ENCODE peak calls at places on chromosomes 7 and 10, in four cellular contexts. E is GM23338, S is PC-3, Y is MM.1S. A is an unnamed sample.

GRCh38 chr7:81410471-81411117 is 359.3 kb downstream of the HGF start:
- DNase-seq in E (no peak), S (peak; percentile 94), Y (peak; percentile 55), A (no peak)

GRCh38 chr7:136528329-136528728 is 340.1 kb upstream of the CHRM2 start:
- DNase-seq in E (no peak), S (peak; percentile 53), Y (no peak), A (no peak)

GRCh38 chr10:31466313-31466712 is 147.3 kb downstream of the ZEB1 start:
- DNase-seq in E (no peak), S (no peak), Y (no peak), A (no peak)

GRCh38 chr7:46566375-46566774 is 645.3 kb upstream of the IGFBP3 start:
- DNase-seq in E (no peak), S (no peak), Y (no peak), A (no peak)

GRCh38 chr10:1546431-1547110 is 190.8 kb downstream of the ADARB2 start:
- DNase-seq in E (no peak), S (no peak), Y (no peak), A (no peak)

GRCh38 chr10:70692043-70692603 is 19.8 kb downstream of the ADAMTS14 start:
- DNase-seq in E (no peak), S (no peak), Y (no peak), A (no peak)

GRCh38 chr10:51879238-51879637 is 179.8 kb upstream of the CSTF2T start:
- DNase-seq in E (no peak), S (peak; percentile 99), Y (peak; percentile 54), A (no peak)

GRCh38 chr7:74372511-74373111 is 81.1 kb upstream of the GTF2IRD1 start:
- DNase-seq in E (peak; percentile 62), S (no peak), Y (no peak), A (no peak)

GRCh38 chr7:12766416-12766815 is 79.0 kb downstream of the ARL4A start:
- DNase-seq in E (no peak), S (no peak), Y (no peak), A (no peak)

GRCh38 chr10:76543655-76544054 is 1094.0 kb downstream of the KCNMA1 start:
- DNase-seq in E (no peak), S (no peak), Y (no peak), A (no peak)

GRCh38 chr10:78717200-78717599 is 351.6 kb upstream of the ZMIZ1 start:
- DNase-seq in E (no peak), S (peak; percentile 76), Y (no peak), A (no peak)

GRCh38 chr7:17986826-17987225 is 40.8 kb downstream of the PRPS1L1 start:
- DNase-seq in E (no peak), S (peak; percentile 89), Y (no peak), A (no peak)

GRCh38 chr7:48090095-48090805 is 1.2 kb downstream of the UPP1 start:
- DNase-seq in E (peak; percentile 77), S (peak; percentile 41), Y (no peak), A (no peak)

GRCh38 chr10:17169807-17170206 is 31.7 kb downstream of the TRDMT1 start:
- DNase-seq in E (no peak), S (no peak), Y (no peak), A (no peak)

GRCh38 chr10:73906524-73907447 is 4.1 kb upstream of the PLAU start:
- DNase-seq in E (peak; percentile 90), S (peak; percentile 100), Y (no peak), A (no peak)

GRCh38 chr10:132107947-132108877 is 42.5 kb downstream of the JAKMIP3 start:
- DNase-seq in E (no peak), S (no peak), Y (no peak), A (no peak)

GRCh38 chr10:24465124-24465874 is 256.4 kb downstream of the KIAA1217 start:
- DNase-seq in E (no peak), S (peak; percentile 28), Y (no peak), A (no peak)

GRCh38 chr7:101240226-101241014 is 2.8 kb upstream of the CLDN15 start:
- DNase-seq in E (no peak), S (no peak), Y (no peak), A (no peak)

GRCh38 chr7:128758553-128758952 is 17.0 kb downstream of the OPN1SW start:
- DNase-seq in E (no peak), S (no peak), Y (no peak), A (no peak)
- H3K36me3 ChIP-seq in E (peaks cover 67% of the 10 kb centered on the region), S (peaks cover 56% of the 10 kb centered on the region), Y (peaks cover 6% of the 10 kb centered on the region), A (peaks cover 95% of the 10 kb centered on the region)

DNA sequence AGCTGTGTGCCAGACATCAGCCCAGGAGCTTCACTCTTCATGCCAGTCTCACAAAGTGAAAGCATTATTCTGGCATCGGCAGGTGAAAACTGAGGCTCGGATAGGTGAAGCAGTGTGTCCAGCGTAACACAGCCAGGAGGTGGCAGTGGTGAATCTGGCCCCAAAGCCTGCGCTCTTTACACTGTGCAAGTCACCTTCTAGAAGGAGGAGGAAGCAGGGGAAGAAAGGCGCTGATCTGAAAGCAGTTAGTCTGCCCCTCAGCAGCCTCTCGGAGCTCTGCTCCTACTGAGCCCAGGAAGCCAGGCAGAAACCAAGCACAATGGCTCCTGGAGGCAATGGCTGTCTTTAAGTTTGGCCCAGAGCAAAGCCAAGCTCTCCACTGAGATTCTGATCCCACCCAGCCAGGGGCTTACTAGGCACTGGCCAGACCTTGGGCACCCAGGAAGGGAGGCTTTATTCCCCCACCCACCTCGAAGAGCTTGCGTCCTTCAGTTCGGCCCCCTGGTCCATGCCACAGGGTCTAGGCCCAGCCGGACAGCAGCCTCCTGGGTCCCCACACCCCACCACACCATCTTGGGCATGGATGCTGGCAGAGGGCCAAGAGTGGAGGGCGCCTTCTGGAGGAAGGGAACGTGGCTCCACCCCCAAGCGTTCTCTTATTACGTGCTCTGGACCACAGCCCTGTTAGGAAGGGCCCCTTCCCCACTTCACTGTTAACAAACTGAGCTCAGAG is 104.5 kb downstream of the GRID1 start:
- DNase-seq in E (peak; percentile 78), S (peak; percentile 48), Y (peak; percentile 85), A (peak; percentile 76)
- H3K9me2 ChIP-seq in E (no peaks in the 10 kb centered on the region), S (no peaks in the 10 kb centered on the region), Y (no peaks in the 10 kb centered on the region), A (no peaks in the 10 kb centered on the region)

GRCh38 chr7:151342102-151342646 is 562 bp downstream of the NUB1 start:
- DNase-seq in E (no peak), S (no peak), Y (peak; percentile 77), A (peak; percentile 30)
- H2AFZ ChIP-seq in E (peak overlapping the region; percentile 95), S (peak overlapping the region; percentile 79), Y (peak overlapping the region; percentile 54), A (peak overlapping the region; percentile 56)

DNA sequence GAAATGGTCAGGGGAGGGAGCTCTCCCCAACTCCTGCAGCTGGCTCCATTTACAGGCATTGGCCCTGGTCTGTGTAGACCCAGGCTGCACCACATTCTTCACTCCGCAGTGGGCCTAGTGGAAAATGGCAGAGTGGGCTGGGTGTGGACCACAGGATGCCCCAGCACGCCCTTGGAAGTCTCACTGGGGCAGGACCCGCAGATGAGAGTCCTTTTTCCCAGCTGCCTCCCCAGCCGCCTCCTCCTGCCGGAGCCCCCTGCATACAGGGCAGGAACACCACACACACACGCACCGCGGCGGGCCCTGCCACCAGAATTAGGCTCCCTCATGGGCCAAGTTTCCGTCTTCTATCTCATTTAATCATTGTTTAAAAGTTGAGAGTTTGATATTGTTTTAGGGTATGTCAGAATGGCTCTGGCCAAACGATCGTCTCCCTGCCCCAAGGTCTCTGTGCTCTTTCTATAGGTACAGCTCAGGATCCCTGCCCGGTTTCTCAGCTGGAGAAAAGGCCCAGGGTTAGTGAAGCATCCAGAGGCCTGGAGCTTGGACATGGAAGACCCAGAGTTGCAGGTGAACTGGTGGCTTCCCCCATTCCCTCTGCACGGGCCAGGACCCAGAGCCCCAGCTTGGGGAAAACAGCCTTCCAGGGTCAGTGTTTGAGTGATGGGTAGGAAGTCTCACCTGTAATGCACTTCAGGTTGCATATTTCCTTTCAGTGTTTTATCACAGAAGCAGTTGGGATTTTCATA is 42.0 kb downstream of the ZNF467 start:
- DNase-seq in E (no peak), S (no peak), Y (no peak), A (no peak)
- H3K36me3 ChIP-seq in E (no peaks in the 10 kb centered on the region), S (no peaks in the 10 kb centered on the region), Y (no peaks in the 10 kb centered on the region), A (peaks cover 4% of the 10 kb centered on the region)

GRCh38 chr10:58115218-58116050 is 152.3 kb downstream of the IPMK start:
- DNase-seq in E (no peak), S (no peak), Y (no peak), A (no peak)
- H3K9me2 ChIP-seq in E (no peaks in the 10 kb centered on the region), S (no peaks in the 10 kb centered on the region), Y (no peaks in the 10 kb centered on the region), A (no peaks in the 10 kb centered on the region)

GRCh38 chr10:5297996-5298395 is 66.8 kb upstream of the UCN3 start:
- DNase-seq in E (no peak), S (no peak), Y (no peak), A (no peak)

GRCh38 chr10:5297466-5297865 is 67.3 kb upstream of the UCN3 start:
- DNase-seq in E (no peak), S (no peak), Y (peak; percentile 67), A (no peak)

GRCh38 chr10:5292196-5292735 is 72.5 kb upstream of the UCN3 start:
- DNase-seq in E (no peak), S (no peak), Y (no peak), A (peak; percentile 7)

GRCh38 chr10:5291501-5292195 is 73.1 kb upstream of the UCN3 start:
- DNase-seq in E (no peak), S (peak; percentile 67), Y (peak; percentile 46), A (no peak)

GRCh38 chr10:5293691-5294550 is 70.8 kb upstream of the UCN3 start:
- DNase-seq in E (peak; percentile 95), S (peak; percentile 50), Y (no peak), A (peak; percentile 13)
- H2AFZ ChIP-seq in E (no peak overlapping the region), S (peak overlapping the region; percentile 57), Y (no peak overlapping the region), A (no peak overlapping the region)

GRCh38 chr10:102375250-102375649 is 20.3 kb upstream of the NFKB2 start:
- DNase-seq in E (peak; percentile 73), S (no peak), Y (no peak), A (no peak)
- H3K36me3 ChIP-seq in E (peaks cover 15% of the 10 kb centered on the region), S (peaks cover 14% of the 10 kb centered on the region), Y (peaks cover 9% of the 10 kb centered on the region), A (peaks cover 65% of the 10 kb centered on the region)

DNA sequence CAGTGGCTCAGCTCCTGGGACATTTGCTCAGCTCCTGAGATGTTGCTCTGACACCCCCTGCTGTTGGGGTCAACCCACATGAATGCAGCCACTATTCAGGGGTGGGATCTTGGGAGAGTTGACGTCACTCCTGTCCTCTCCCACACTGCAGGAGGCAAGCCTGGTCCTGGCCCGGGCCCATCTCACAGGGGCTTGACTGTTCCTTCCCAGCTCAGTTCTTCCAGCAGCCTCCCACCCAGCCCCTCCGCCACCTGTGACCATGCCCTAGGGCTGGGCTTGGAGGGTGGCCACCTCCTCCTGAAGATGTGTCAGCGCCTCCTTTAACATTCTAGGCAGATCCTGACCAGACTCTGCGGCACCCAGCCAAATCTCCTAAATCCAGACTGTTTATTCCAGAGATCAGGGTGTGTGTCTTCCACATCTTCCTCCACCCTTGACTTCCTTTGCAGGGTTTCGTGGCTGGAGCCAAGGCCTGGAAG is 19.1 kb upstream of the OPALIN start:
- DNase-seq in E (no peak), S (no peak), Y (no peak), A (peak; percentile 16)
- H3K9me2 ChIP-seq in E (no peaks in the 10 kb centered on the region), S (no peaks in the 10 kb centered on the region), Y (no peaks in the 10 kb centered on the region), A (no peaks in the 10 kb centered on the region)

DNA sequence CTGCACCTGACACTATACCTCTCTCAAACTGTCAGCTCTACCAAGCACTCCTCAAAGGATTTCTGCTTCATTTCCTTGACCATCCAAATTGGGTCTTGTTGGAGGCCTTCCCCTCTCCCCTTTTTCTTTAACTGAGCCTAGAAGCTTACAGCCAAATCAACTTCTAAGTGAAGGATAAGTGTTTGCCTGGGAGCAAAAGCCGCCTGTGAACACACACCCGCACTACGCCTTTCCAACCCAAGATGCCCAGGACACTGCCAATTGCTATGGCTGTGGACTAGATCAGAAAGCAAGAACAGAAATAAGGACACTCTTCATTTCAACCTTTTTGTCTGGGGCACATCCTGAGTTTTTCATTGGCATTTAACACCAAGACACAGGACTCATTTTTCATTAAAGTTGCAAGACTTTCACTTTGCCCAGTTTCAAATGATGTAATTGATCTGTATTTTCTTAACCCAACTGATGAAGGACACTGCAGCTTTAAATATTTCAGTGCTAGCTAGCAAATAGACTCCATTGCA is 52.8 kb downstream of the CPEB3 start:
- DNase-seq in E (no peak), S (no peak), Y (no peak), A (no peak)
- H2AFZ ChIP-seq in E (no peak overlapping the region), S (peak overlapping the region; percentile 78), Y (no peak overlapping the region), A (no peak overlapping the region)

A was measured in OCI-LY7.